ENCODE peak calls at places on chromosome 19, in six cellular contexts. One of them, this sample, is unnamed.

GRCh38 chr19:18317998-18318800 is 4.7 kb downstream of the LSM4 start:
- DNase-seq in retinal pigment epithelial cell: no peak
- DNase-seq in omental fat pad: no peak
- DNase-seq in left ventricle myocardium inferior: peak
- DNase-seq in osteoblast: peak
- DNase-seq in endodermal cell: no peak
- DNase-seq in this sample: peak

GRCh38 chr19:39211731-39212376 is 7.8 kb upstream of the SYCN start:
- DNase-seq in retinal pigment epithelial cell: no peak
- DNase-seq in endodermal cell: no peak
- DNase-seq in osteoblast: peak
- DNase-seq in left ventricle myocardium inferior: no peak
- DNase-seq in omental fat pad: no peak
- DNase-seq in this sample: no peak

GRCh38 chr19:39405930-39406655 is 554 bp upstream of the ZFP36 start:
- DNase-seq in left ventricle myocardium inferior: no peak
- DNase-seq in retinal pigment epithelial cell: no peak
- DNase-seq in omental fat pad: no peak
- DNase-seq in osteoblast: no peak
- DNase-seq in endodermal cell: peak
- DNase-seq in this sample: no peak

GRCh38 chr19:48746738-48747575 is at the start of gene IZUMO1:
- DNase-seq in omental fat pad: peak
- DNase-seq in retinal pigment epithelial cell: peak
- DNase-seq in osteoblast: peak
- DNase-seq in left ventricle myocardium inferior: peak
- DNase-seq in endodermal cell: peak
- DNase-seq in this sample: peak

GRCh38 chr19:39998511-39998910 is 1.7 kb downstream of the ZNF546 start:
- DNase-seq in osteoblast: peak
- DNase-seq in left ventricle myocardium inferior: no peak
- DNase-seq in omental fat pad: no peak
- DNase-seq in retinal pigment epithelial cell: no peak
- DNase-seq in endodermal cell: no peak
- DNase-seq in this sample: no peak

GRCh38 chr19:33902802-33903488 is 106.3 kb downstream of the KCTD15 start:
- DNase-seq in endodermal cell: no peak
- DNase-seq in retinal pigment epithelial cell: no peak
- DNase-seq in left ventricle myocardium inferior: no peak
- DNase-seq in osteoblast: no peak
- DNase-seq in omental fat pad: no peak
- DNase-seq in this sample: no peak

GRCh38 chr19:1161716-1162115 is 12.4 kb downstream of the SBNO2 start:
- DNase-seq in left ventricle myocardium inferior: no peak
- DNase-seq in endodermal cell: no peak
- DNase-seq in retinal pigment epithelial cell: no peak
- DNase-seq in osteoblast: peak
- DNase-seq in omental fat pad: no peak
- DNase-seq in this sample: peak

GRCh38 chr19:531009-531752 is 379 bp upstream of the CDC34 start:
- DNase-seq in left ventricle myocardium inferior: peak
- DNase-seq in retinal pigment epithelial cell: no peak
- DNase-seq in endodermal cell: peak
- DNase-seq in osteoblast: peak
- DNase-seq in omental fat pad: no peak
- DNase-seq in this sample: peak

GRCh38 chr19:633786-634639 is 676 bp upstream of the POLRMT start:
- DNase-seq in endodermal cell: no peak
- DNase-seq in left ventricle myocardium inferior: no peak
- DNase-seq in omental fat pad: no peak
- DNase-seq in retinal pigment epithelial cell: no peak
- DNase-seq in osteoblast: peak
- DNase-seq in this sample: no peak

GRCh38 chr19:35643255-35644205 is 2.0 kb downstream of the ETV2 start:
- DNase-seq in omental fat pad: peak
- DNase-seq in retinal pigment epithelial cell: peak
- DNase-seq in osteoblast: peak
- DNase-seq in left ventricle myocardium inferior: peak
- DNase-seq in endodermal cell: peak
- DNase-seq in this sample: peak

GRCh38 chr19:1860133-1860775 is 3.1 kb downstream of the KLF16 start:
- DNase-seq in omental fat pad: no peak
- DNase-seq in endodermal cell: peak
- DNase-seq in retinal pigment epithelial cell: no peak
- DNase-seq in left ventricle myocardium inferior: no peak
- DNase-seq in osteoblast: peak
- DNase-seq in this sample: no peak

GRCh38 chr19:7348587-7349230 is at the start of gene ARHGEF18:
- DNase-seq in left ventricle myocardium inferior: peak
- DNase-seq in endodermal cell: no peak
- DNase-seq in retinal pigment epithelial cell: no peak
- DNase-seq in omental fat pad: no peak
- DNase-seq in osteoblast: no peak
- DNase-seq in this sample: peak

GRCh38 chr19:1169921-1170885 is 3.9 kb downstream of the SBNO2 start:
- DNase-seq in osteoblast: peak
- DNase-seq in left ventricle myocardium inferior: no peak
- DNase-seq in endodermal cell: no peak
- DNase-seq in retinal pigment epithelial cell: peak
- DNase-seq in omental fat pad: no peak
- DNase-seq in this sample: peak

GRCh38 chr19:18475762-18476331 is 37.9 kb upstream of the ISYNA1 start:
- DNase-seq in left ventricle myocardium inferior: no peak
- DNase-seq in endodermal cell: no peak
- DNase-seq in omental fat pad: no peak
- DNase-seq in osteoblast: peak
- DNase-seq in retinal pigment epithelial cell: no peak
- DNase-seq in this sample: no peak

GRCh38 chr19:29285878-29286277 is 72.9 kb upstream of the UQCRFS1 start:
- DNase-seq in endodermal cell: peak
- DNase-seq in osteoblast: no peak
- DNase-seq in omental fat pad: no peak
- DNase-seq in left ventricle myocardium inferior: no peak
- DNase-seq in retinal pigment epithelial cell: no peak
- DNase-seq in this sample: no peak

GRCh38 chr19:57068921-57069697 is 50.7 kb upstream of the USP29 start:
- DNase-seq in osteoblast: no peak
- DNase-seq in left ventricle myocardium inferior: no peak
- DNase-seq in omental fat pad: peak
- DNase-seq in retinal pigment epithelial cell: no peak
- DNase-seq in endodermal cell: peak
- DNase-seq in this sample: no peak

GRCh38 chr19:45446295-45446694 is 21.5 kb upstream of the FOSB start:
- DNase-seq in retinal pigment epithelial cell: no peak
- DNase-seq in endodermal cell: no peak
- DNase-seq in osteoblast: peak
- DNase-seq in omental fat pad: no peak
- DNase-seq in left ventricle myocardium inferior: no peak
- DNase-seq in this sample: no peak
- TF ChIP-seq CTCF in retinal pigment epithelial cell: peak
- TF ChIP-seq CTCF in endodermal cell: peak
- TF ChIP-seq CTCF in osteoblast: peak
- TF ChIP-seq CTCF in omental fat pad: no peak
- TF ChIP-seq CTCF in left ventricle myocardium inferior: peak
- TF ChIP-seq CTCF in this sample: peak

DNA sequence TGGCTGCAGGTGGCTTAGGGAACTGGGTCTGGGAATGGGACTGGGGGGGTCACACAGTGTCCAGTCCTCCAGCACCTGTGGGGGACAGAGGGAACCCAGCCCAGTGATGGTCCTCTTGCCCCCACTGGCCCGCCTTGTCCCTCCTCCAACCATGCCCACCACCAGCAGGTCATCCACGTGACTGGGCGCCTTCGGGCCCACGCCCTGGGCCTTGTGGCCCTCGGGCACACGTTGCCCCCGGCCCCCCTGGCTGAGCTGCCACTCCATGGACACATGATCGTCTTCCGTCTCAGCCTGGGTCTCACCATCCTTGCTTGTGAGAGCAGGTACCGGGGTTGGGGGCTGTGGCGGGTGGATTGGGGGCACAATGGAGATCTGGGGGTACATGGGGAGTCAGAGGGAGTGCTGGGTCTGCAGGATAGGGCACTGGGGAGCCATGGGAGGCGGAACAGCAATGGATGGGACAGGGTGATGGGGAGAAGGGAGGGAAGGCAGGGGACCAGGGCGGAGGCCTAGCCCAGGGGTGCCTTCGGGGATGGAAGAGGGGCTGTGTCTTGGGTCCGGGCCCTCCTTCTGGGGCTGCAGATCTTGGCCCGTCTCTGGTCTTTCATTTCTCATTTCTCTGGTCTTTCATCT is 9.1 kb downstream of the TMEM160 start:
- DNase-seq in omental fat pad: no peak
- DNase-seq in left ventricle myocardium inferior: no peak
- DNase-seq in retinal pigment epithelial cell: no peak
- DNase-seq in endodermal cell: peak
- DNase-seq in osteoblast: peak
- DNase-seq in this sample: no peak
- TF ChIP-seq CTCF in omental fat pad: no peak
- TF ChIP-seq CTCF in left ventricle myocardium inferior: no peak
- TF ChIP-seq CTCF in retinal pigment epithelial cell: no peak
- TF ChIP-seq CTCF in endodermal cell: no peak
- TF ChIP-seq CTCF in osteoblast: no peak
- TF ChIP-seq CTCF in this sample: no peak

DNA sequence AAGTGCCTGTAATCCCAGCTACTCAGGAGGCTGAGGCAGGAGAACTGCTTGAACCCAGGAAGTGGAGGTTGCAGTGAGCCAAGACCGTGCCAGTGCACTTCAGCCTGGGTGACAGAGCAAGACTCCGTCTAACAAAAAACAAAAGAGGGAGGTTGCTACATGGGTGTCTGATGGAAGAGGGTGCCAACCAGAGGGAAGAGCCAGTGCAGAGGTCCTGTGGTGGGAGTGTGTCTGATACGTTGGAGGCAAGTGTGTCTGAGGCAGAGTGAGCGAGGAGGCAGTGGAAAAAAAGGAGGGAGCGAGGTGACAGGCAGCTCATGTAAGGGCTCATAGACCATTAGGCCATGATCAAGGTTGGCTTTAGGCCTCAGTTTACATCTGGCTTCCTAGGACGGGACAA is 6.8 kb downstream of the PDE4A start:
- DNase-seq in left ventricle myocardium inferior: no peak
- DNase-seq in osteoblast: no peak
- DNase-seq in omental fat pad: no peak
- DNase-seq in endodermal cell: no peak
- DNase-seq in retinal pigment epithelial cell: no peak
- DNase-seq in this sample: no peak
- TF ChIP-seq CTCF in left ventricle myocardium inferior: no peak
- TF ChIP-seq CTCF in osteoblast: no peak
- TF ChIP-seq CTCF in omental fat pad: no peak
- TF ChIP-seq CTCF in endodermal cell: no peak
- TF ChIP-seq CTCF in retinal pigment epithelial cell: no peak
- TF ChIP-seq CTCF in this sample: no peak

GRCh38 chr19:50839712-50840655 is 6.6 kb upstream of the KLK15 start:
- DNase-seq in endodermal cell: no peak
- DNase-seq in omental fat pad: no peak
- DNase-seq in left ventricle myocardium inferior: no peak
- DNase-seq in osteoblast: no peak
- DNase-seq in retinal pigment epithelial cell: no peak
- DNase-seq in this sample: no peak

GRCh38 chr19:50837300-50837699 is 3.9 kb upstream of the KLK15 start:
- DNase-seq in retinal pigment epithelial cell: no peak
- DNase-seq in left ventricle myocardium inferior: no peak
- DNase-seq in osteoblast: no peak
- DNase-seq in endodermal cell: no peak
- DNase-seq in omental fat pad: no peak
- DNase-seq in this sample: no peak

GRCh38 chr19:50836543-50837195 is 3.3 kb upstream of the KLK15 start:
- DNase-seq in left ventricle myocardium inferior: no peak
- DNase-seq in omental fat pad: no peak
- DNase-seq in osteoblast: no peak
- DNase-seq in endodermal cell: peak
- DNase-seq in retinal pigment epithelial cell: no peak
- DNase-seq in this sample: no peak

GRCh38 chr19:50835785-50836542 is 2.6 kb upstream of the KLK15 start:
- DNase-seq in left ventricle myocardium inferior: peak
- DNase-seq in omental fat pad: peak
- DNase-seq in retinal pigment epithelial cell: no peak
- DNase-seq in endodermal cell: peak
- DNase-seq in osteoblast: peak
- DNase-seq in this sample: peak

GRCh38 chr19:50838239-50838638 is 4.9 kb upstream of the KLK15 start:
- DNase-seq in retinal pigment epithelial cell: no peak
- DNase-seq in left ventricle myocardium inferior: no peak
- DNase-seq in osteoblast: peak
- DNase-seq in endodermal cell: peak
- DNase-seq in omental fat pad: no peak
- DNase-seq in this sample: no peak
- TF ChIP-seq CTCF in retinal pigment epithelial cell: peak
- TF ChIP-seq CTCF in left ventricle myocardium inferior: no peak
- TF ChIP-seq CTCF in osteoblast: no peak
- TF ChIP-seq CTCF in endodermal cell: peak
- TF ChIP-seq CTCF in omental fat pad: no peak
- TF ChIP-seq CTCF in this sample: no peak

GRCh38 chr19:12623361-12624031 is 12.8 kb downstream of the ZNF791 start:
- DNase-seq in retinal pigment epithelial cell: no peak
- DNase-seq in left ventricle myocardium inferior: no peak
- DNase-seq in osteoblast: peak
- DNase-seq in endodermal cell: no peak
- DNase-seq in omental fat pad: no peak
- DNase-seq in this sample: no peak
- TF ChIP-seq CTCF in retinal pigment epithelial cell: no peak
- TF ChIP-seq CTCF in left ventricle myocardium inferior: no peak
- TF ChIP-seq CTCF in osteoblast: no peak
- TF ChIP-seq CTCF in endodermal cell: no peak
- TF ChIP-seq CTCF in omental fat pad: no peak
- TF ChIP-seq CTCF in this sample: no peak

GRCh38 chr19:46784262-46785053 is 3.9 kb downstream of the SLC1A5 start:
- DNase-seq in retinal pigment epithelial cell: no peak
- DNase-seq in left ventricle myocardium inferior: peak
- DNase-seq in osteoblast: peak
- DNase-seq in omental fat pad: peak
- DNase-seq in endodermal cell: peak
- DNase-seq in this sample: peak
- TF ChIP-seq CTCF in retinal pigment epithelial cell: peak
- TF ChIP-seq CTCF in left ventricle myocardium inferior: peak
- TF ChIP-seq CTCF in osteoblast: peak
- TF ChIP-seq CTCF in omental fat pad: no peak
- TF ChIP-seq CTCF in endodermal cell: peak
- TF ChIP-seq CTCF in this sample: peak

GRCh38 chr19:32630338-32630737 is 44.6 kb downstream of the ANKRD27 start:
- DNase-seq in osteoblast: no peak
- DNase-seq in endodermal cell: peak
- DNase-seq in left ventricle myocardium inferior: no peak
- DNase-seq in retinal pigment epithelial cell: no peak
- DNase-seq in omental fat pad: no peak
- DNase-seq in this sample: no peak
- TF ChIP-seq CTCF in osteoblast: no peak
- TF ChIP-seq CTCF in endodermal cell: peak
- TF ChIP-seq CTCF in left ventricle myocardium inferior: no peak
- TF ChIP-seq CTCF in retinal pigment epithelial cell: no peak
- TF ChIP-seq CTCF in omental fat pad: no peak
- TF ChIP-seq CTCF in this sample: no peak

This sample was measured in lower lobe of right lung.